ENCODE peak calls at places on chromosome 15, in six cellular contexts. One of them, this sample, is unnamed.

GRCh38 chr15:90059208-90059985 is 42.9 kb downstream of the IDH2 start:
- DNase-seq in H1: no peak
- DNase-seq in neuronal stem cell: no peak
- DNase-seq in IMR-90: no peak
- DNase-seq in H9: peak; percentile 84
- DNase-seq in trophoblast cell: peak; percentile 62
- DNase-seq in this sample: peak; percentile 68

GRCh38 chr15:64532921-64533320 is 72.5 kb downstream of the ZNF609 start:
- DNase-seq in H1: no peak
- DNase-seq in H9: no peak
- DNase-seq in IMR-90: no peak
- DNase-seq in neuronal stem cell: no peak
- DNase-seq in trophoblast cell: no peak
- DNase-seq in this sample: peak; percentile 16

GRCh38 chr15:69623521-69624513 is 171.2 kb downstream of the RPLP1 start:
- DNase-seq in H9: no peak
- DNase-seq in IMR-90: no peak
- DNase-seq in H1: no peak
- DNase-seq in neuronal stem cell: no peak
- DNase-seq in trophoblast cell: no peak
- DNase-seq in this sample: no peak

GRCh38 chr15:63503739-63504246 is 600 bp upstream of the USP3 start:
- DNase-seq in neuronal stem cell: no peak
- DNase-seq in H9: peak; percentile 63
- DNase-seq in IMR-90: peak; percentile 93
- DNase-seq in trophoblast cell: peak; percentile 87
- DNase-seq in H1: no peak
- DNase-seq in this sample: peak; percentile 92

GRCh38 chr15:47885921-47886320 is 168.6 kb downstream of the SEMA6D start:
- DNase-seq in H9: no peak
- DNase-seq in IMR-90: peak; percentile 28
- DNase-seq in neuronal stem cell: no peak
- DNase-seq in H1: no peak
- DNase-seq in trophoblast cell: no peak
- DNase-seq in this sample: peak; percentile 86

GRCh38 chr15:29805043-29805707 is 17.1 kb downstream of the TJP1 start:
- DNase-seq in neuronal stem cell: no peak
- DNase-seq in H1: no peak
- DNase-seq in IMR-90: peak; percentile 87
- DNase-seq in trophoblast cell: no peak
- DNase-seq in H9: no peak
- DNase-seq in this sample: peak; percentile 71

GRCh38 chr15:40500584-40501330 is 30.0 kb downstream of the CHST14 start:
- DNase-seq in H9: no peak
- DNase-seq in trophoblast cell: no peak
- DNase-seq in H1: no peak
- DNase-seq in neuronal stem cell: no peak
- DNase-seq in IMR-90: peak; percentile 66
- DNase-seq in this sample: no peak

GRCh38 chr15:76996526-76997401 is 1.8 kb downstream of the PSTPIP1 start:
- DNase-seq in H1: no peak
- DNase-seq in IMR-90: peak; percentile 27
- DNase-seq in H9: no peak
- DNase-seq in trophoblast cell: no peak
- DNase-seq in neuronal stem cell: no peak
- DNase-seq in this sample: no peak

GRCh38 chr15:29012097-29012496 is 126.3 kb downstream of the APBA2 start:
- DNase-seq in H1: no peak
- DNase-seq in IMR-90: no peak
- DNase-seq in neuronal stem cell: no peak
- DNase-seq in H9: no peak
- DNase-seq in trophoblast cell: no peak
- DNase-seq in this sample: no peak

GRCh38 chr15:90086868-90087268 is 15.4 kb downstream of the IDH2 start:
- DNase-seq in trophoblast cell: no peak
- DNase-seq in H9: peak; percentile 63
- DNase-seq in IMR-90: peak; percentile 42
- DNase-seq in H1: no peak
- DNase-seq in neuronal stem cell: no peak
- DNase-seq in this sample: peak; percentile 63

GRCh38 chr15:38610748-38611147 is 46.1 kb upstream of the RASGRP1 start:
- DNase-seq in H1: no peak
- DNase-seq in IMR-90: no peak
- DNase-seq in neuronal stem cell: no peak
- DNase-seq in trophoblast cell: no peak
- DNase-seq in H9: no peak
- DNase-seq in this sample: no peak

GRCh38 chr15:37481126-37481525 is 380.8 kb upstream of the MEIS2 start:
- DNase-seq in trophoblast cell: no peak
- DNase-seq in neuronal stem cell: no peak
- DNase-seq in H1: no peak
- DNase-seq in H9: no peak
- DNase-seq in IMR-90: no peak
- DNase-seq in this sample: no peak

GRCh38 chr15:88674661-88675060 is 35.8 kb downstream of the ISG20 start:
- DNase-seq in H9: no peak
- DNase-seq in trophoblast cell: no peak
- DNase-seq in neuronal stem cell: no peak
- DNase-seq in IMR-90: no peak
- DNase-seq in H1: no peak
- DNase-seq in this sample: no peak

GRCh38 chr15:69896606-69897005 is 201.1 kb downstream of the TLE3 start:
- DNase-seq in IMR-90: no peak
- DNase-seq in H9: no peak
- DNase-seq in neuronal stem cell: no peak
- DNase-seq in H1: no peak
- DNase-seq in trophoblast cell: no peak
- DNase-seq in this sample: no peak

DNA sequence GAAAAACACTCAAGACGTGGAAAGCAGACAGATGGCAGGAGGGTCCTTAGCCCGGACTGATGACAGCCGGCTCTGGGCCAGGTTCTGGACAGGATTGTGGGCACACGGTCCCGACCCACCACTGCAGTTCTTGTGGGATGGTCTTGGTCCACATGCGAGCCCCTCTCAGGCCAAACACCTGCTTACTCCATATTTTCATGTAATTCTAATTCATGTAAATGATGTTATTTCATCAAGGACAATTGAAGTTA is 32.6 kb downstream of the TM2D3 start:
- DNase-seq in IMR-90: no peak
- DNase-seq in H1: no peak
- DNase-seq in neuronal stem cell: no peak
- DNase-seq in H9: no peak
- DNase-seq in trophoblast cell: no peak
- DNase-seq in this sample: no peak
- H3K4me2 ChIP-seq in IMR-90: no peak overlapping the region
- H3K4me2 ChIP-seq in H1: no peak overlapping the region
- H3K4me2 ChIP-seq in neuronal stem cell: no peak overlapping the region
- H3K4me2 ChIP-seq in H9: no peak overlapping the region
- H3K4me2 ChIP-seq in trophoblast cell: no peak overlapping the region
- H3K4me2 ChIP-seq in this sample: no peak overlapping the region

GRCh38 chr15:82045892-82046667 is at the start of gene MEX3B:
- DNase-seq in IMR-90: peak; percentile 99
- DNase-seq in H1: peak; percentile 91
- DNase-seq in trophoblast cell: peak; percentile 93
- DNase-seq in H9: peak; percentile 99
- DNase-seq in neuronal stem cell: peak; percentile 97
- DNase-seq in this sample: peak; percentile 99
- H3K14ac ChIP-seq in IMR-90: peak within 1 kb of the TSS; percentile 93
- H3K14ac ChIP-seq in H1: no peak within 1 kb of the TSS
- H3K14ac ChIP-seq in trophoblast cell: peak within 1 kb of the TSS; percentile 67
- H3K14ac ChIP-seq in H9: peak within 1 kb of the TSS; percentile 27
- H3K14ac ChIP-seq in neuronal stem cell: peak within 1 kb of the TSS; percentile 97
- H3K14ac ChIP-seq in this sample: peak within 1 kb of the TSS; percentile 95

GRCh38 chr15:56099311-56099710 is 105.9 kb upstream of the NEDD4 start:
- DNase-seq in IMR-90: no peak
- DNase-seq in neuronal stem cell: no peak
- DNase-seq in trophoblast cell: no peak
- DNase-seq in H9: no peak
- DNase-seq in H1: no peak
- DNase-seq in this sample: no peak
- H3K4me2 ChIP-seq in IMR-90: no peak overlapping the region
- H3K4me2 ChIP-seq in neuronal stem cell: no peak overlapping the region
- H3K4me2 ChIP-seq in trophoblast cell: no peak overlapping the region
- H3K4me2 ChIP-seq in H9: no peak overlapping the region
- H3K4me2 ChIP-seq in H1: no peak overlapping the region
- H3K4me2 ChIP-seq in this sample: no peak overlapping the region

DNA sequence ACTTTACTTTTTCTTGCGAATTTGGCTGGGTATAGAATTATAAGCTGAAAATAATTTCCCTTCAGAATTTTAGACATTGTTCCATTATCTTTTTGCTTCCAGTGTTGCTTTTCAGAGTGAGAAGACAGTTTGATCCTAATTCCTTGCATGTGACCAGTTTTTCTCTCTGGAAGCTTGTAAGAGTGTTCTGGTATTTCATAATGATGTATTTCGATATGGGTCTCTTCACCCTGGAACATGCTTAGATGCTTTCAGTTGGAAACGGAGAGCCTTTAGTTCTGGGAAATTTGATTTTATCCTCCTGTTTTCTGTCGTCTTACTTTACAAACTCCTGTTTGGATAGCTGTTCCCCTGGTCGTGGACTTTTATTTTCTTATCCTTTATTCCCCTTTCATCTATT is 13.9 kb downstream of the ALPK3 start:
- DNase-seq in neuronal stem cell: no peak
- DNase-seq in H1: no peak
- DNase-seq in trophoblast cell: no peak
- DNase-seq in H9: no peak
- DNase-seq in IMR-90: no peak
- DNase-seq in this sample: no peak
- H3K14ac ChIP-seq in neuronal stem cell: no peak overlapping the region
- H3K14ac ChIP-seq in H1: no peak overlapping the region
- H3K14ac ChIP-seq in trophoblast cell: no peak overlapping the region
- H3K14ac ChIP-seq in H9: no peak overlapping the region
- H3K14ac ChIP-seq in IMR-90: no peak overlapping the region
- H3K14ac ChIP-seq in this sample: no peak overlapping the region

GRCh38 chr15:67025719-67026118 is 39.7 kb upstream of the SMAD3 start:
- DNase-seq in H1: no peak
- DNase-seq in trophoblast cell: no peak
- DNase-seq in H9: peak; percentile 12
- DNase-seq in IMR-90: peak; percentile 51
- DNase-seq in neuronal stem cell: no peak
- DNase-seq in this sample: peak; percentile 77
- H3K4me2 ChIP-seq in H1: no peak overlapping the region
- H3K4me2 ChIP-seq in trophoblast cell: no peak overlapping the region
- H3K4me2 ChIP-seq in H9: no peak overlapping the region
- H3K4me2 ChIP-seq in IMR-90: peak overlapping the region; percentile 41
- H3K4me2 ChIP-seq in neuronal stem cell: no peak overlapping the region
- H3K4me2 ChIP-seq in this sample: no peak overlapping the region